ENCODE peak calls at places on chromosome 6, in four cellular contexts. One of them, this sample, is unnamed.

GRCh38 chr6:170345662-170346061 is 39.1 kb downstream of the FAM120B start:
- DNase-seq in EL: no peak
- DNase-seq in activated T-cell treated with anti-CD3 and anti-CD28 coated beads for 1 hour: no peak
- DNase-seq in NCI-H1417: no peak
- DNase-seq in this sample: no peak

GRCh38 chr6:113539202-113539601 is 317.9 kb upstream of the MARCKS start:
- DNase-seq in EL: peak; percentile 31
- DNase-seq in NCI-H1417: no peak
- DNase-seq in activated T-cell treated with anti-CD3 and anti-CD28 coated beads for 1 hour: no peak
- DNase-seq in this sample: no peak

GRCh38 chr6:22755605-22756004 is 186.2 kb downstream of the HDGFL1 start:
- DNase-seq in NCI-H1417: no peak
- DNase-seq in EL: no peak
- DNase-seq in activated T-cell treated with anti-CD3 and anti-CD28 coated beads for 1 hour: no peak
- DNase-seq in this sample: no peak

GRCh38 chr6:3356824-3357420 is 98.2 kb downstream of the PSMG4 start:
- DNase-seq in activated T-cell treated with anti-CD3 and anti-CD28 coated beads for 1 hour: no peak
- DNase-seq in NCI-H1417: peak; percentile 38
- DNase-seq in EL: no peak
- DNase-seq in this sample: no peak

GRCh38 chr6:9250852-9251251 is 815.5 kb upstream of the SLC35B3 start:
- DNase-seq in NCI-H1417: peak; percentile 83
- DNase-seq in EL: peak; percentile 49
- DNase-seq in activated T-cell treated with anti-CD3 and anti-CD28 coated beads for 1 hour: no peak
- DNase-seq in this sample: no peak

GRCh38 chr6:780669-781068 is 87.7 kb upstream of the EXOC2 start:
- DNase-seq in NCI-H1417: no peak
- DNase-seq in EL: no peak
- DNase-seq in activated T-cell treated with anti-CD3 and anti-CD28 coated beads for 1 hour: no peak
- DNase-seq in this sample: no peak

GRCh38 chr6:7237653-7238190 is 75.3 kb downstream of the SSR1 start:
- DNase-seq in EL: no peak
- DNase-seq in activated T-cell treated with anti-CD3 and anti-CD28 coated beads for 1 hour: no peak
- DNase-seq in NCI-H1417: no peak
- DNase-seq in this sample: no peak

GRCh38 chr6:12423852-12424251 is 133.7 kb downstream of the EDN1 start:
- DNase-seq in NCI-H1417: no peak
- DNase-seq in EL: no peak
- DNase-seq in activated T-cell treated with anti-CD3 and anti-CD28 coated beads for 1 hour: no peak
- DNase-seq in this sample: no peak

GRCh38 chr6:68876792-68877493 is 241.9 kb downstream of the ADGRB3 start:
- DNase-seq in activated T-cell treated with anti-CD3 and anti-CD28 coated beads for 1 hour: no peak
- DNase-seq in EL: peak; percentile 3
- DNase-seq in NCI-H1417: peak; percentile 62
- DNase-seq in this sample: no peak

GRCh38 chr6:109428889-109429477 is 11.4 kb downstream of the PPIL6 start:
- DNase-seq in NCI-H1417: no peak
- DNase-seq in EL: peak; percentile 60
- DNase-seq in activated T-cell treated with anti-CD3 and anti-CD28 coated beads for 1 hour: no peak
- DNase-seq in this sample: no peak

GRCh38 chr6:22828179-22829062 is 259.1 kb downstream of the HDGFL1 start:
- DNase-seq in activated T-cell treated with anti-CD3 and anti-CD28 coated beads for 1 hour: no peak
- DNase-seq in EL: peak; percentile 97
- DNase-seq in NCI-H1417: peak; percentile 84
- DNase-seq in this sample: no peak

GRCh38 chr6:159461266-159461665 is 231.8 kb downstream of the SOD2 start:
- DNase-seq in activated T-cell treated with anti-CD3 and anti-CD28 coated beads for 1 hour: no peak
- DNase-seq in NCI-H1417: no peak
- DNase-seq in EL: peak; percentile 20
- DNase-seq in this sample: no peak

GRCh38 chr6:137033828-137034227 is 10.9 kb downstream of the IL20RA start:
- DNase-seq in NCI-H1417: no peak
- DNase-seq in activated T-cell treated with anti-CD3 and anti-CD28 coated beads for 1 hour: peak; percentile 9
- DNase-seq in EL: no peak
- DNase-seq in this sample: no peak

GRCh38 chr6:126550323-126550722 is 210.4 kb downstream of the CENPW start:
- DNase-seq in activated T-cell treated with anti-CD3 and anti-CD28 coated beads for 1 hour: no peak
- DNase-seq in EL: no peak
- DNase-seq in NCI-H1417: no peak
- DNase-seq in this sample: no peak

GRCh38 chr6:73043446-73043845 is 181.8 kb downstream of the KHDC1L start:
- DNase-seq in activated T-cell treated with anti-CD3 and anti-CD28 coated beads for 1 hour: no peak
- DNase-seq in EL: no peak
- DNase-seq in NCI-H1417: no peak
- DNase-seq in this sample: no peak

GRCh38 chr6:44831002-44831610 is 443.6 kb downstream of the CDC5L start:
- DNase-seq in activated T-cell treated with anti-CD3 and anti-CD28 coated beads for 1 hour: no peak
- DNase-seq in EL: peak; percentile 7
- DNase-seq in NCI-H1417: no peak
- DNase-seq in this sample: no peak

GRCh38 chr6:298233-299049 is 6.2 kb downstream of the DUSP22 start:
- DNase-seq in NCI-H1417: no peak
- DNase-seq in EL: no peak
- DNase-seq in activated T-cell treated with anti-CD3 and anti-CD28 coated beads for 1 hour: no peak
- DNase-seq in this sample: no peak

GRCh38 chr6:127520061-127520460 is 926 bp upstream of the MTCL3 start:
- DNase-seq in activated T-cell treated with anti-CD3 and anti-CD28 coated beads for 1 hour: no peak
- DNase-seq in EL: peak; percentile 10
- DNase-seq in NCI-H1417: peak; percentile 67
- DNase-seq in this sample: no peak

GRCh38 chr6:71404145-71404966 is 115.7 kb downstream of the OGFRL1 start:
- DNase-seq in EL: peak; percentile 93
- DNase-seq in NCI-H1417: no peak
- DNase-seq in activated T-cell treated with anti-CD3 and anti-CD28 coated beads for 1 hour: no peak
- DNase-seq in this sample: no peak